ENCODE peak calls at places on chromosomes 7 and 10, in five cellular contexts. O is GM23338, I is HCT116, Z is K562, L is SK-N-SH. R is an unnamed sample.

GRCh38 chr7:82110146-82110823 is 333.3 kb downstream of the CACNA2D1 start:
- DNase-seq in O (no peak), I (no peak), Z (no peak), L (no peak), R (no peak)

GRCh38 chr10:29676732-29677131 is 42.0 kb upstream of the SVIL start:
- DNase-seq in O (no peak), I (no peak), Z (no peak), L (no peak), R (no peak)

GRCh38 chr10:75250934-75251333 is 15.2 kb upstream of the COMTD1 start:
- DNase-seq in O (no peak), I (no peak), Z (no peak), L (no peak), R (no peak)

GRCh38 chr10:84267503-84268126 is 22.8 kb downstream of the RGR start:
- DNase-seq in O (peak), I (peak), Z (peak), L (no peak), R (no peak)

GRCh38 chr7:44277851-44278250 is 47.5 kb downstream of the CAMK2B start:
- DNase-seq in O (no peak), I (no peak), Z (no peak), L (peak), R (no peak)

GRCh38 chr7:100965051-100965722 is 4.2 kb upstream of the MUC12 start:
- DNase-seq in O (peak), I (no peak), Z (peak), L (peak), R (no peak)

GRCh38 chr7:55775051-55775420 is 87.5 kb downstream of the SEPTIN14 start:
- DNase-seq in O (peak), I (no peak), Z (no peak), L (peak), R (no peak)

GRCh38 chr10:82811621-82812020 is 936.6 kb downstream of the NRG3 start:
- DNase-seq in O (peak), I (no peak), Z (peak), L (peak), R (no peak)

GRCh38 chr10:5632430-5632829 is 34.0 kb downstream of the ASB13 start:
- DNase-seq in O (no peak), I (no peak), Z (no peak), L (no peak), R (no peak)

GRCh38 chr10:74175510-74176379 is 24.7 kb downstream of the ADK start:
- DNase-seq in O (no peak), I (no peak), Z (no peak), L (no peak), R (no peak)

GRCh38 chr10:79483299-79483698 is 29.0 kb upstream of the EIF5AL1 start:
- DNase-seq in O (no peak), I (no peak), Z (no peak), L (no peak), R (no peak)

GRCh38 chr7:132171130-132171576 is 405.1 kb downstream of the PLXNA4 start:
- DNase-seq in O (no peak), I (no peak), Z (no peak), L (no peak), R (no peak)

GRCh38 chr7:122889116-122889515 is 2.9 kb upstream of the CADPS2 start:
- DNase-seq in O (no peak), I (no peak), Z (no peak), L (no peak), R (no peak)

DNA sequence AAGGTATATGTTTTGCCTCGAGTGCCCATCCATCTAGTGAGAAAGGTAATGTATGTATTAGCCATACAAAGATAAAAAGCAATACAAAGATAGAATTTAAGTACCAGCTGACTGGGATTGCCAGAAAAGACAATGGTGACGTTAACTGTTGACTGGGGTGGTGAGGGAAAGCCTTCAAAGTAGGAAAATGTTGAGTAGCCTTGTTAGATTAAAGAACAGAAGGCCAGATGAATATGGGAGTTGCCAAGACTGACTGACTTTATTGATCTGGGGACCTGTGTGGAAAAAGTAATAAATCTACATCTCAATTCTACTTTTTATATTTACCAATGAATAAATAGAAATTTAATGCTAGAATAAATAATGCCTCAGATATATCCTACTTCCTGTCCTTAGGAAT is 97.7 kb downstream of the TFEC start:
- DNase-seq in O (no peak), I (no peak), Z (no peak), L (no peak), R (no peak)
- TF ChIP-seq POLR2AphosphoS5 in O (no peak), I (no peak), Z (no peak), L (no peak), R (no peak)

DNA sequence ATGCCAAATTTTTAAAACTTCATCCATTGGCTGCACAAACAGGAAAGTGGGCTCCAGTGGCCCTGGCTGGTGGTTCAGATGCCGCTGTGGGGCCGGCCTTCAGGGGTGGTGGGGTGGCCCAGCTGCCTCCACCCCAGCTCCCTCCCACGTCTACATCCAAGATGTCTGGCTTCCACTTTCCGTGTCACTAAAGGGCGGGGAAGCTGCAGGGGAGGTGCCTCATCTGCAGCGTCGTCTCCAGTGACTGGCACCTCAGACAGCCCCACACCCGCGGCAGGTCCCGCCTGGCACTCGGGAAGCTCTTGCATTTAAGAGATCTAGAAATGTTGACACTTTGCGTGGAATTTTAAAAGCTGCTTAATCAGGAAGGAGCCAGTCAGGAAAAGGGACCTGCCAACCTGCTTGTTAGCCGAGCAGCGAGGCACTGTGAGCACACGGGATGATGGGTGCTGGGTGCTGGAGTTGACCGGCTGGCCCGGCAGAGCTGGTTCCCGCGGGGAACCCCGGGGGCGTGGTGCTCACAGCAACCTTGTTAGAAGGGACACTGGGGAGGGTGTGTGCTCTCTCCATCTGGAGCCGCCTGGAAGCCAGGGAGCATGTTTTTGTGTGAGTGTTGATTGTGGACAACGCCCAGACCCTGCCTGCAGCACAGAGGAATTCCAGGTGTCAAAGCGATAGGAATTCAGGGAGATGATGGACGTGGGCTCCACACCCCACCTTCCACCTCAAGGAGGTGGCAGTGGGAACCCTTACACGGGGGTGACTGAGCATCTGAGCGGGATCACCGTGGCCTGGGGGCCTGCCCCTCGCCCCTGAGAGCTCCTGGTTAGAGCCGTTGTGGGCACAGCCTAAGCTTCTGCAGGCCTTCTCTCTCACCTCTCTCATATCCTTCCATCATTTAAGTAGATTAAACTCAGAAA is 320.5 kb downstream of the PTPRN2 start:
- DNase-seq in O (no peak), I (no peak), Z (no peak), L (no peak), R (no peak)
- TF ChIP-seq REST in O (no peak), I (no peak), Z (no peak), L (no peak), R (no peak)

DNA sequence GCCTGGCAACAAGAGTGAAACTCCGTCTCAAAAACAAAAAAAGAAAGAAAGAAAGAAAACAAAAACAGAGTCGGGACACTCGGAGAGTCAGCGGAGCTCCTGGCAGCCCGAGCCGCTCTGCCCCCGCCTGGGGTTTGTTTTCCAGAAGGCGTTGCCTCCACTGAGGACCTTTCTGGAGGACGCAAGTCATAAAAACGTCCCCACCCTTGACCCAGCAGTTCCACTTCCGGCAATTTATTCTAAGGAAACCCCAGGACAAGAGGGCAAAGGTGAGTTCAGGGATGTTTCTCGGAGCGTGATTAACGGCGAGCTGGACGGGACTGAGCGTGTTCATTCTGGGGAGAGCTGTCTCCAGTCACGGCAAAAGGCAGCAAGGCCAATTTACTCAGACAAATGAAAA is 27.0 kb upstream of the SUN1 start:
- DNase-seq in O (no peak), I (no peak), Z (no peak), L (no peak), R (no peak)
- TF ChIP-seq POLR2AphosphoS5 in O (no peak), I (no peak), Z (no peak), L (no peak), R (no peak)

GRCh38 chr10:91552706-91553105 is 80.2 kb downstream of the PPP1R3C start:
- DNase-seq in O (peak), I (peak), Z (no peak), L (no peak), R (peak)
- TF ChIP-seq REST in O (no peak), I (no peak), Z (no peak), L (no peak), R (no peak)

GRCh38 chr7:102472126-102473041 is 6.3 kb downstream of the POLR2J start:
- DNase-seq in O (no peak), I (no peak), Z (no peak), L (no peak), R (no peak)
- TF ChIP-seq POLR2AphosphoS5 in O (no peak), I (peak), Z (peak), L (no peak), R (no peak)

GRCh38 chr10:100303724-100304319 is 17.3 kb upstream of the BLOC1S2 start:
- DNase-seq in O (peak), I (peak), Z (peak), L (peak), R (peak)
- TF ChIP-seq REST in O (no peak), I (no peak), Z (no peak), L (no peak), R (no peak)

R was measured in Panc1.